ENCODE peak calls at places on chromosomes 7 and 10, in five cellular contexts. One of them, this sample, is unnamed.
A peak's percentile ranks its signal among the peaks of the same experiment; 100 is the strongest.

GRCh38 chr7:99622596-99622995 is 5.8 kb downstream of the ZSCAN25 start:
- DNase-seq in ovary: no peak
- DNase-seq in A549: no peak
- DNase-seq in transverse colon: no peak
- DNase-seq in stomach: no peak
- DNase-seq in this sample: no peak

GRCh38 chr7:69568266-69568665 is 30.0 kb upstream of the AUTS2 start:
- DNase-seq in ovary: no peak
- DNase-seq in A549: no peak
- DNase-seq in transverse colon: no peak
- DNase-seq in stomach: no peak
- DNase-seq in this sample: no peak

GRCh38 chr7:38224392-38224791 is 46.3 kb downstream of the STARD3NL start:
- DNase-seq in ovary: no peak
- DNase-seq in A549: no peak
- DNase-seq in transverse colon: no peak
- DNase-seq in stomach: no peak
- DNase-seq in this sample: no peak

GRCh38 chr10:100868391-100868790 is 44.4 kb upstream of the SLF2 start:
- DNase-seq in ovary: no peak
- DNase-seq in A549: no peak
- DNase-seq in transverse colon: no peak
- DNase-seq in stomach: no peak
- DNase-seq in this sample: no peak

GRCh38 chr10:103543617-103544525 is 50.4 kb downstream of the NEURL1 start:
- DNase-seq in ovary: peak; percentile 34
- DNase-seq in A549: no peak
- DNase-seq in transverse colon: no peak
- DNase-seq in stomach: peak; percentile 16
- DNase-seq in this sample: no peak

GRCh38 chr7:88224596-88225275 is 4.9 kb upstream of the SRI start:
- DNase-seq in ovary: no peak
- DNase-seq in A549: peak; percentile 21
- DNase-seq in transverse colon: no peak
- DNase-seq in stomach: no peak
- DNase-seq in this sample: no peak

GRCh38 chr10:26540601-26541000 is 102.5 kb downstream of the APBB1IP start:
- DNase-seq in ovary: no peak
- DNase-seq in A549: no peak
- DNase-seq in transverse colon: no peak
- DNase-seq in stomach: no peak
- DNase-seq in this sample: no peak

GRCh38 chr10:17943033-17943745 is 8.5 kb upstream of the SLC39A12 start:
- DNase-seq in ovary: no peak
- DNase-seq in A549: no peak
- DNase-seq in transverse colon: peak; percentile 8
- DNase-seq in stomach: no peak
- DNase-seq in this sample: no peak

GRCh38 chr10:133159950-133160812 is at the start of gene KNDC1:
- DNase-seq in ovary: peak; percentile 79
- DNase-seq in A549: no peak
- DNase-seq in transverse colon: no peak
- DNase-seq in stomach: no peak
- DNase-seq in this sample: peak; percentile 58

GRCh38 chr7:150949971-150950491 is 28.1 kb downstream of the KCNH2 start:
- DNase-seq in ovary: no peak
- DNase-seq in A549: no peak
- DNase-seq in transverse colon: no peak
- DNase-seq in stomach: no peak
- DNase-seq in this sample: no peak

GRCh38 chr7:94276797-94277196 is 117.9 kb upstream of the COL1A2 start:
- DNase-seq in ovary: no peak
- DNase-seq in A549: peak; percentile 57
- DNase-seq in transverse colon: no peak
- DNase-seq in stomach: no peak
- DNase-seq in this sample: no peak

GRCh38 chr7:1591876-1592275 is 22.0 kb upstream of the PSMG3 start:
- DNase-seq in ovary: no peak
- DNase-seq in A549: no peak
- DNase-seq in transverse colon: no peak
- DNase-seq in stomach: no peak
- DNase-seq in this sample: peak; percentile 63

GRCh38 chr7:115924398-115924797 is 106.2 kb downstream of the TFEC start:
- DNase-seq in ovary: no peak
- DNase-seq in A549: no peak
- DNase-seq in transverse colon: no peak
- DNase-seq in stomach: no peak
- DNase-seq in this sample: no peak

GRCh38 chr10:101346177-101346576 is 7.8 kb upstream of the BTRC start:
- DNase-seq in ovary: no peak
- DNase-seq in A549: no peak
- DNase-seq in transverse colon: no peak
- DNase-seq in stomach: no peak
- DNase-seq in this sample: no peak

GRCh38 chr10:89699581-89700064 is 1.8 kb upstream of the KIF20B start:
- DNase-seq in ovary: no peak
- DNase-seq in A549: no peak
- DNase-seq in transverse colon: no peak
- DNase-seq in stomach: no peak
- DNase-seq in this sample: no peak

GRCh38 chr7:32093415-32094408 is 23.5 kb upstream of the PDE1C start:
- DNase-seq in ovary: peak; percentile 45
- DNase-seq in A549: peak; percentile 60
- DNase-seq in transverse colon: no peak
- DNase-seq in stomach: peak; percentile 68
- DNase-seq in this sample: no peak

GRCh38 chr10:123496336-123496735 is 169.8 kb upstream of the GPR26 start:
- DNase-seq in ovary: no peak
- DNase-seq in A549: no peak
- DNase-seq in transverse colon: no peak
- DNase-seq in stomach: no peak
- DNase-seq in this sample: no peak

DNA sequence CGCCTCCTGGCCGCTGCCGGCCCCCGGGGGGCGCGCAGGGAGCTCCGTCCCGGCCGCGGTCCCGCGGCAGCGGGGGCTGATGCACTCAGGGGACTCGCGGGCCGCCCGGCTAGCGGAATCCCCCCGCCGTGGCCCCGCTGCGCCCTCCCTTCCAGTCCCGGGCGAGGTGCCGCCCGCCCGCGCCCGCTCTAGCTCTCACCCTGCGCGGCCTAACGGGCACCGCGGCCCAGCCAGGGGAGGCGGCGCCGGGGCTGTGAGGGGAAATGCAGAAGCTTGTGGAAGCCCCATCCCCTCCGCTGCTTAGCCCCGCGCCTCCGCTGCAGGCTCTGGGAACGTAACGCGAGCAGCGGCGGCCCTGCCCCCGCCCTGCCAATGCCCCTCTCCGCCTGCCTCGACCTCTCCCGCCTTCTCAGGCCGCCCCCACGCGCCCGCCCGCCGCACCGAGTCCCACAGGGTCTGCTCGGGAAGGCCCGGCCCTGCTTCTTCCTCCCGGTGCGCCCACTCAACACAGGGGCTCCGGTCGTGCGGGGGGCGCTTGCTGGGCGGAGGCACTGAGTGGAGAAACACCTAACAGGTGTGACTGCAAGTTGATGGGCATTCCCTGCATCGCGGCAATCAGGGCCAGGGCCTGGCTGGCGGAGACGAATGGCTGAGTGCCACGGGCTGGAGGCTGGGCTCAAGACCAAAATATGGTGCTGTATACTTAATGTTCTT is 383 bp upstream of the TMEM229A start:
- DNase-seq in ovary: peak; percentile 61
- DNase-seq in A549: no peak
- DNase-seq in transverse colon: peak; percentile 32
- DNase-seq in stomach: peak; percentile 86
- DNase-seq in this sample: no peak
- H3K27ac ChIP-seq in ovary: no peak overlapping the region
- H3K27ac ChIP-seq in A549: peak overlapping the region; percentile 16
- H3K27ac ChIP-seq in transverse colon: no peak overlapping the region
- H3K27ac ChIP-seq in stomach: peak overlapping the region; percentile 77
- H3K27ac ChIP-seq in this sample: no peak overlapping the region

GRCh38 chr10:93968452-93969044 is 25.2 kb upstream of the PLCE1 start:
- DNase-seq in ovary: no peak
- DNase-seq in A549: no peak
- DNase-seq in transverse colon: no peak
- DNase-seq in stomach: no peak
- DNase-seq in this sample: no peak
- TF ChIP-seq EP300 in ovary: no peak
- TF ChIP-seq EP300 in A549: no peak
- TF ChIP-seq EP300 in transverse colon: no peak
- TF ChIP-seq EP300 in stomach: no peak
- TF ChIP-seq EP300 in this sample: no peak

GRCh38 chr10:127968659-127969058 is 61.8 kb downstream of the PTPRE start:
- DNase-seq in ovary: no peak
- DNase-seq in A549: no peak
- DNase-seq in transverse colon: no peak
- DNase-seq in stomach: no peak
- DNase-seq in this sample: no peak

GRCh38 chr10:127972958-127973357 is 66.1 kb downstream of the PTPRE start:
- DNase-seq in ovary: no peak
- DNase-seq in A549: no peak
- DNase-seq in transverse colon: no peak
- DNase-seq in stomach: no peak
- DNase-seq in this sample: no peak

GRCh38 chr10:127971973-127972615 is 65.2 kb downstream of the PTPRE start:
- DNase-seq in ovary: no peak
- DNase-seq in A549: no peak
- DNase-seq in transverse colon: no peak
- DNase-seq in stomach: no peak
- DNase-seq in this sample: no peak

GRCh38 chr10:127973810-127974311 is 67.0 kb downstream of the PTPRE start:
- DNase-seq in ovary: no peak
- DNase-seq in A549: no peak
- DNase-seq in transverse colon: no peak
- DNase-seq in stomach: no peak
- DNase-seq in this sample: no peak

DNA sequence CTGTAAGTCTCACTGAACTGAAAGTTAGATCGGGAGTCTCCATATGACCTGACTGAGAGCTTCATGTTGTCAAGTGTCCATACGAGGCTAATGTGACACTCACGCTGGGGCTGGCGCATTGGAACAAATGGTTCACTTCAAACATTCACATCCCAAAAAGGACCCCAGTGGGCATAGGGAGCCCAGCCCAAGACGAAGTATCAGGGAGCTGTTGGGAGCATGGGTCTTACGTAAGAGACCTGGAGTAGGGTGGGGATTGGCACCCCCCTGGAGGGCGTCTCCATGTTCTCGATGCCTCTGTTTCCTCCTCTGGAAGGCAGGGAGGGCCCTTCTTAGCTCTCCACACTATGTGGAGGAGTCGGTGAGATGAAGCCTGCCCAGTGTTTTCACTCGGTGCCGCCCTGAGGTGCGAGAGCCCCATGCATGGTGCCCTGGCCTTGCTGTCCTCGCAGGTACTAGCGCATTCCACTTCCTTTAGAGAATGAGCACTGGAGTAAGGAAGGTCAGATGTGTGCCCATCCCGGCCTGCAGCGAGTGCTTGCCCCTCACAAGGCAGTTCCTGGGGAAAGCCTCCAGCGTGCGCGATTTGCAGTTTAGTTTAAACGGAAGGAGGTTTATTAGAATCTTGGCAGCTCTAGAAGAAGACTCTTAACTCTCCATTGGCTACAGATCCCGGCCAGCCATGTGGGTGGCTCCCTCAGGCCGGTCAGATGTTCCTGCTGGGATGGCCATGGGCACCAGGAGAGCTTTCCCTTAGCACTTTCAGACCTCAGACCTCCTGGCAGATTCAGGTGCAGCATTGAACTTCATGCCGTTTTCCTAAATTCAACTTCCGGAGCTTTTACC is 64.4 kb downstream of the PTPRE start:
- DNase-seq in ovary: no peak
- DNase-seq in A549: no peak
- DNase-seq in transverse colon: no peak
- DNase-seq in stomach: no peak
- DNase-seq in this sample: no peak
- H3K4me3 ChIP-seq in ovary: no peak overlapping the region
- H3K4me3 ChIP-seq in A549: no peak overlapping the region
- H3K4me3 ChIP-seq in transverse colon: no peak overlapping the region
- H3K4me3 ChIP-seq in stomach: no peak overlapping the region
- H3K4me3 ChIP-seq in this sample: no peak overlapping the region

GRCh38 chr7:20543565-20543964 is 71.9 kb upstream of the ABCB5 start:
- DNase-seq in ovary: no peak
- DNase-seq in A549: no peak
- DNase-seq in transverse colon: no peak
- DNase-seq in stomach: no peak
- DNase-seq in this sample: no peak

GRCh38 chr7:20545016-20545415 is 70.5 kb upstream of the ABCB5 start:
- DNase-seq in ovary: no peak
- DNase-seq in A549: no peak
- DNase-seq in transverse colon: no peak
- DNase-seq in stomach: no peak
- DNase-seq in this sample: no peak

GRCh38 chr7:20539201-20539600 is 76.3 kb upstream of the ABCB5 start:
- DNase-seq in ovary: no peak
- DNase-seq in A549: peak; percentile 52
- DNase-seq in transverse colon: no peak
- DNase-seq in stomach: no peak
- DNase-seq in this sample: no peak

GRCh38 chr7:20541615-20542349 is 73.7 kb upstream of the ABCB5 start:
- DNase-seq in ovary: no peak
- DNase-seq in A549: no peak
- DNase-seq in transverse colon: no peak
- DNase-seq in stomach: no peak
- DNase-seq in this sample: no peak

GRCh38 chr7:20542594-20542993 is 72.9 kb upstream of the ABCB5 start:
- DNase-seq in ovary: no peak
- DNase-seq in A549: no peak
- DNase-seq in transverse colon: peak; percentile 8
- DNase-seq in stomach: no peak
- DNase-seq in this sample: peak; percentile 23
- H3K27ac ChIP-seq in ovary: no peak overlapping the region
- H3K27ac ChIP-seq in A549: no peak overlapping the region
- H3K27ac ChIP-seq in transverse colon: no peak overlapping the region
- H3K27ac ChIP-seq in stomach: no peak overlapping the region
- H3K27ac ChIP-seq in this sample: no peak overlapping the region

GRCh38 chr7:102312317-102312716 is 25.6 kb downstream of the SH2B2 start:
- DNase-seq in ovary: no peak
- DNase-seq in A549: no peak
- DNase-seq in transverse colon: no peak
- DNase-seq in stomach: no peak
- DNase-seq in this sample: no peak
- TF ChIP-seq EP300 in ovary: no peak
- TF ChIP-seq EP300 in A549: no peak
- TF ChIP-seq EP300 in transverse colon: no peak
- TF ChIP-seq EP300 in stomach: no peak
- TF ChIP-seq EP300 in this sample: no peak

GRCh38 chr7:105020926-105021325 is 6.9 kb downstream of the KMT2E start:
- DNase-seq in ovary: no peak
- DNase-seq in A549: no peak
- DNase-seq in transverse colon: no peak
- DNase-seq in stomach: no peak
- DNase-seq in this sample: no peak
- H3K4me3 ChIP-seq in ovary: no peak overlapping the region
- H3K4me3 ChIP-seq in A549: no peak overlapping the region
- H3K4me3 ChIP-seq in transverse colon: no peak overlapping the region
- H3K4me3 ChIP-seq in stomach: no peak overlapping the region
- H3K4me3 ChIP-seq in this sample: no peak overlapping the region